ENCODE peak calls at places on chromosomes 6 and 20, in eight cellular contexts. One of them, this sample, is unnamed.

GRCh38 chr20:57749861-57750260 is 40.0 kb upstream of the PMEPA1 start:
- DNase-seq in H1: no peak
- DNase-seq in spleen: no peak
- DNase-seq in suprapubic skin: peak; percentile 26
- DNase-seq in stomach: no peak
- DNase-seq in endothelial cell of umbilical vein: peak; percentile 7
- DNase-seq in sigmoid colon: peak; percentile 43
- DNase-seq in transverse colon: no peak
- DNase-seq in this sample: no peak

GRCh38 chr6:71404145-71404966 is 115.7 kb downstream of the OGFRL1 start:
- DNase-seq in spleen: no peak
- DNase-seq in sigmoid colon: no peak
- DNase-seq in endothelial cell of umbilical vein: peak; percentile 94
- DNase-seq in transverse colon: no peak
- DNase-seq in H1: no peak
- DNase-seq in stomach: no peak
- DNase-seq in suprapubic skin: no peak
- DNase-seq in this sample: no peak

GRCh38 chr6:52077961-52078613 is 9.3 kb downstream of the PKHD1 start:
- DNase-seq in suprapubic skin: no peak
- DNase-seq in stomach: no peak
- DNase-seq in sigmoid colon: no peak
- DNase-seq in spleen: no peak
- DNase-seq in endothelial cell of umbilical vein: no peak
- DNase-seq in H1: no peak
- DNase-seq in transverse colon: no peak
- DNase-seq in this sample: no peak

GRCh38 chr6:8084586-8084985 is 17.8 kb downstream of the EEF1E1 start:
- DNase-seq in endothelial cell of umbilical vein: no peak
- DNase-seq in transverse colon: no peak
- DNase-seq in suprapubic skin: no peak
- DNase-seq in sigmoid colon: no peak
- DNase-seq in H1: no peak
- DNase-seq in spleen: no peak
- DNase-seq in stomach: no peak
- DNase-seq in this sample: no peak

GRCh38 chr20:2741881-2742280 is 49.3 kb downstream of the EBF4 start:
- DNase-seq in transverse colon: no peak
- DNase-seq in spleen: no peak
- DNase-seq in stomach: no peak
- DNase-seq in suprapubic skin: no peak
- DNase-seq in endothelial cell of umbilical vein: no peak
- DNase-seq in sigmoid colon: no peak
- DNase-seq in H1: no peak
- DNase-seq in this sample: peak; percentile 57

GRCh38 chr6:43496370-43497128 is 13.6 kb downstream of the LRRC73 start:
- DNase-seq in sigmoid colon: no peak
- DNase-seq in stomach: no peak
- DNase-seq in transverse colon: no peak
- DNase-seq in suprapubic skin: no peak
- DNase-seq in H1: peak; percentile 72
- DNase-seq in spleen: no peak
- DNase-seq in endothelial cell of umbilical vein: peak; percentile 27
- DNase-seq in this sample: no peak

GRCh38 chr20:47038581-47039560 is 144.2 kb downstream of the EYA2 start:
- DNase-seq in endothelial cell of umbilical vein: no peak
- DNase-seq in sigmoid colon: no peak
- DNase-seq in stomach: peak; percentile 59
- DNase-seq in H1: no peak
- DNase-seq in suprapubic skin: no peak
- DNase-seq in spleen: no peak
- DNase-seq in transverse colon: no peak
- DNase-seq in this sample: no peak

GRCh38 chr20:25046736-25047666 is 10.9 kb downstream of the ACSS1 start:
- DNase-seq in sigmoid colon: peak; percentile 58
- DNase-seq in endothelial cell of umbilical vein: no peak
- DNase-seq in spleen: peak; percentile 71
- DNase-seq in suprapubic skin: peak; percentile 49
- DNase-seq in H1: no peak
- DNase-seq in transverse colon: peak; percentile 3
- DNase-seq in stomach: no peak
- DNase-seq in this sample: no peak

GRCh38 chr6:14621518-14621917 is 503.9 kb downstream of the CD83 start:
- DNase-seq in H1: no peak
- DNase-seq in endothelial cell of umbilical vein: no peak
- DNase-seq in transverse colon: no peak
- DNase-seq in spleen: no peak
- DNase-seq in suprapubic skin: no peak
- DNase-seq in stomach: no peak
- DNase-seq in sigmoid colon: no peak
- DNase-seq in this sample: no peak

GRCh38 chr6:127690092-127690491 is 113.1 kb downstream of the C6orf58 start:
- DNase-seq in spleen: no peak
- DNase-seq in suprapubic skin: no peak
- DNase-seq in stomach: no peak
- DNase-seq in sigmoid colon: no peak
- DNase-seq in endothelial cell of umbilical vein: peak; percentile 3
- DNase-seq in transverse colon: no peak
- DNase-seq in H1: no peak
- DNase-seq in this sample: no peak

GRCh38 chr6:111686249-111686997 is 80.7 kb upstream of the TRAF3IP2 start:
- DNase-seq in transverse colon: no peak
- DNase-seq in endothelial cell of umbilical vein: peak; percentile 42
- DNase-seq in sigmoid colon: no peak
- DNase-seq in H1: no peak
- DNase-seq in suprapubic skin: no peak
- DNase-seq in spleen: no peak
- DNase-seq in stomach: no peak
- DNase-seq in this sample: peak; percentile 77

GRCh38 chr20:38727602-38728236 is 3.4 kb downstream of the SLC32A1 start:
- DNase-seq in stomach: no peak
- DNase-seq in transverse colon: no peak
- DNase-seq in endothelial cell of umbilical vein: no peak
- DNase-seq in H1: peak; percentile 67
- DNase-seq in suprapubic skin: no peak
- DNase-seq in sigmoid colon: no peak
- DNase-seq in spleen: no peak
- DNase-seq in this sample: no peak

GRCh38 chr20:19966840-19967239 is 50.3 kb upstream of the NAA20 start:
- DNase-seq in transverse colon: no peak
- DNase-seq in sigmoid colon: no peak
- DNase-seq in H1: no peak
- DNase-seq in spleen: no peak
- DNase-seq in stomach: no peak
- DNase-seq in endothelial cell of umbilical vein: no peak
- DNase-seq in suprapubic skin: no peak
- DNase-seq in this sample: no peak

GRCh38 chr6:170008386-170008785 is 257.0 kb downstream of the ERMARD start:
- DNase-seq in sigmoid colon: peak; percentile 57
- DNase-seq in suprapubic skin: no peak
- DNase-seq in stomach: no peak
- DNase-seq in spleen: no peak
- DNase-seq in H1: no peak
- DNase-seq in endothelial cell of umbilical vein: no peak
- DNase-seq in transverse colon: no peak
- DNase-seq in this sample: no peak

GRCh38 chr6:40000964-40001515 is 66.8 kb upstream of the MOCS1 start:
- DNase-seq in transverse colon: no peak
- DNase-seq in suprapubic skin: no peak
- DNase-seq in H1: no peak
- DNase-seq in sigmoid colon: no peak
- DNase-seq in spleen: no peak
- DNase-seq in stomach: no peak
- DNase-seq in endothelial cell of umbilical vein: no peak
- DNase-seq in this sample: peak; percentile 74

GRCh38 chr6:39997101-39997635 is 62.9 kb upstream of the MOCS1 start:
- DNase-seq in transverse colon: no peak
- DNase-seq in spleen: no peak
- DNase-seq in H1: no peak
- DNase-seq in suprapubic skin: no peak
- DNase-seq in stomach: no peak
- DNase-seq in endothelial cell of umbilical vein: no peak
- DNase-seq in sigmoid colon: no peak
- DNase-seq in this sample: no peak

GRCh38 chr6:39995633-39996032 is 61.4 kb upstream of the MOCS1 start:
- DNase-seq in suprapubic skin: no peak
- DNase-seq in sigmoid colon: no peak
- DNase-seq in spleen: no peak
- DNase-seq in stomach: no peak
- DNase-seq in endothelial cell of umbilical vein: no peak
- DNase-seq in H1: no peak
- DNase-seq in transverse colon: peak; percentile 15
- DNase-seq in this sample: no peak

GRCh38 chr6:39999006-39999867 is 65.0 kb upstream of the MOCS1 start:
- DNase-seq in H1: no peak
- DNase-seq in transverse colon: no peak
- DNase-seq in suprapubic skin: no peak
- DNase-seq in spleen: no peak
- DNase-seq in sigmoid colon: no peak
- DNase-seq in stomach: no peak
- DNase-seq in endothelial cell of umbilical vein: no peak
- DNase-seq in this sample: peak; percentile 19

DNA sequence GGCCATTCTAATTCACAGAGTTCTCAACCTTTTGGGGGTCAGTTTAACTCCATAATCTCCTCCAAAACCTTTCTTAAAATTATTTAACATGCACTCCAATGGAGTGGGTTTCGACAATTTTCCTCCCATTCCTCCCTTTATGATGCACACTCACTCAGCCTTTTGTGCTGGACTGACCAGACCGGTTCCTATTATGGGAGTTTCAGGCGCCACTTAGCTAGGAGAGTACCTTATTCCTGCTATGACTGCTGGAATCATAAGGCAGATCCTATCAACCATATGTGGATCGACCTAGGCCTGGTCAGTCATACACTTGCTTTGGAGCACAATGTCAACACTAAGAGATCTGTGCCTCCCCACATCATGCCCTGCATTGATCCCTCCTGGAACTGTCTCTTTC is 63.9 kb upstream of the MOCS1 start:
- DNase-seq in stomach: no peak
- DNase-seq in spleen: no peak
- DNase-seq in transverse colon: no peak
- DNase-seq in H1: no peak
- DNase-seq in endothelial cell of umbilical vein: no peak
- DNase-seq in suprapubic skin: no peak
- DNase-seq in sigmoid colon: no peak
- DNase-seq in this sample: peak; percentile 19
- H3K27me3 ChIP-seq in stomach: no peaks in the 10 kb centered on the region
- H3K27me3 ChIP-seq in spleen: no peaks in the 10 kb centered on the region
- H3K27me3 ChIP-seq in transverse colon: no peaks in the 10 kb centered on the region
- H3K27me3 ChIP-seq in H1: no peaks in the 10 kb centered on the region
- H3K27me3 ChIP-seq in endothelial cell of umbilical vein: no peaks in the 10 kb centered on the region
- H3K27me3 ChIP-seq in suprapubic skin: no peaks in the 10 kb centered on the region
- H3K27me3 ChIP-seq in sigmoid colon: no peaks in the 10 kb centered on the region
- H3K27me3 ChIP-seq in this sample: no peaks in the 10 kb centered on the region

GRCh38 chr20:48298851-48299484 is 513.7 kb upstream of the SULF2 start:
- DNase-seq in suprapubic skin: no peak
- DNase-seq in stomach: no peak
- DNase-seq in endothelial cell of umbilical vein: peak; percentile 96
- DNase-seq in H1: no peak
- DNase-seq in transverse colon: peak; percentile 17
- DNase-seq in sigmoid colon: no peak
- DNase-seq in spleen: no peak
- DNase-seq in this sample: no peak
- TF ChIP-seq POLR2AphosphoS5 in suprapubic skin: no peak
- TF ChIP-seq POLR2AphosphoS5 in stomach: peak; percentile 10
- TF ChIP-seq POLR2AphosphoS5 in endothelial cell of umbilical vein: no peak
- TF ChIP-seq POLR2AphosphoS5 in H1: no peak
- TF ChIP-seq POLR2AphosphoS5 in transverse colon: no peak
- TF ChIP-seq POLR2AphosphoS5 in sigmoid colon: no peak
- TF ChIP-seq POLR2AphosphoS5 in spleen: no peak
- TF ChIP-seq POLR2AphosphoS5 in this sample: peak; percentile 25

DNA sequence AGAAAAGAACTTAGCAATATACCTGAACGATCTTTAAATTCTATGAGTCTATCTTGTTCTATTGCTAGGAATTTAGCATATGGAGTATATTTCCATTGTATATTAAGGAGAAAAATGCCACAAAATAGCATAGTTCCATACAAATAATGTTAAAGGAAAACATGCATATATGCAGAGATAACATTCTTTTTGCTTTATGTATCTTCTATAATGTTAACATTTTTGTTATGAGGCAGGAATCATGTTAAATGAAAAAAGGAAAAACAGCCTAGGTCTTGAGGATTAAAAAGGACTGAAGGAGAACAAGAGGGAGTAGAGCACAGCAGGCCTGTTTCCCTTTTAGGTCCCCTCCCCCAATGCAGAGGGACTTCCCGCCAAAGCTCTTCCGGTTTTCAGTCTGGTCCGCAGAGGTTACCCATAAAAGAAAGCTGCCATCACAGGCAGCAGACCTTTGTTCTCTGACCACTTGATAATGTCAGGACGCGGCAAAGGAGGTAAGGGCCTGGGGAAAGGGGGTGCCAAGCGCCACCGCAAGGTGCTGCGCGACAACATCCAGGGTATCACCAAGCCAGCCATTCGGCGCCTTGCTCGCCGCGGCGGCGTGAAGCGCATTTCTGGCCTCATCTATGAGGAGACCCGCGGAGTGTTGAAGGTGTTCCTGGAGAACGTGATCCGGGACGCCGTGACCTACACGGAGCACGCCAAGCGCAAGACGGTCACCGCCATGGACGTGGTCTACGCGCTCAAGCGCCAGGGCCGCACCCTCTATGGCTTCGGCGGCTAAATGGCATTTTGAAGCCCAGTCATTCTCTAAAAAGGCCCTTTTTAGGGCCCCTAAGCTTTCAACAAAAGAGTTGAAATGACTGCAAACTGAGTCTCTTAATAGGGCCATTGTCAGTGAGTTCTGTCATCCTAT is 108.4 kb upstream of the PRSS16 start:
- DNase-seq in spleen: peak; percentile 89
- DNase-seq in transverse colon: peak; percentile 80
- DNase-seq in sigmoid colon: peak; percentile 69
- DNase-seq in H1: peak; percentile 92
- DNase-seq in endothelial cell of umbilical vein: peak; percentile 58
- DNase-seq in suprapubic skin: no peak
- DNase-seq in stomach: peak; percentile 55
- DNase-seq in this sample: no peak
- TF ChIP-seq POLR2A in spleen: peak; percentile 95
- TF ChIP-seq POLR2A in transverse colon: peak; percentile 89
- TF ChIP-seq POLR2A in sigmoid colon: no peak
- TF ChIP-seq POLR2A in H1: peak; percentile 99
- TF ChIP-seq POLR2A in endothelial cell of umbilical vein: peak; percentile 90
- TF ChIP-seq POLR2A in suprapubic skin: no peak
- TF ChIP-seq POLR2A in stomach: no peak
- TF ChIP-seq POLR2A in this sample: no peak

GRCh38 chr20:33589059-33589458 is 73.1 kb upstream of the C20orf144 start:
- DNase-seq in stomach: no peak
- DNase-seq in transverse colon: no peak
- DNase-seq in endothelial cell of umbilical vein: no peak
- DNase-seq in H1: no peak
- DNase-seq in sigmoid colon: no peak
- DNase-seq in spleen: no peak
- DNase-seq in suprapubic skin: no peak
- DNase-seq in this sample: no peak

GRCh38 chr20:33585413-33585812 is 76.7 kb upstream of the C20orf144 start:
- DNase-seq in transverse colon: no peak
- DNase-seq in sigmoid colon: no peak
- DNase-seq in H1: no peak
- DNase-seq in stomach: no peak
- DNase-seq in spleen: no peak
- DNase-seq in endothelial cell of umbilical vein: no peak
- DNase-seq in suprapubic skin: no peak
- DNase-seq in this sample: no peak

GRCh38 chr20:33583154-33583553 is 79.0 kb upstream of the C20orf144 start:
- DNase-seq in H1: no peak
- DNase-seq in endothelial cell of umbilical vein: no peak
- DNase-seq in sigmoid colon: no peak
- DNase-seq in transverse colon: no peak
- DNase-seq in spleen: no peak
- DNase-seq in stomach: no peak
- DNase-seq in suprapubic skin: no peak
- DNase-seq in this sample: no peak

GRCh38 chr20:33584976-33585375 is 77.2 kb upstream of the C20orf144 start:
- DNase-seq in suprapubic skin: no peak
- DNase-seq in transverse colon: no peak
- DNase-seq in sigmoid colon: no peak
- DNase-seq in stomach: no peak
- DNase-seq in spleen: no peak
- DNase-seq in endothelial cell of umbilical vein: no peak
- DNase-seq in H1: no peak
- DNase-seq in this sample: no peak
- H3K27me3 ChIP-seq in suprapubic skin: no peaks in the 10 kb centered on the region
- H3K27me3 ChIP-seq in transverse colon: no peaks in the 10 kb centered on the region
- H3K27me3 ChIP-seq in sigmoid colon: no peaks in the 10 kb centered on the region
- H3K27me3 ChIP-seq in stomach: no peaks in the 10 kb centered on the region
- H3K27me3 ChIP-seq in spleen: no peaks in the 10 kb centered on the region
- H3K27me3 ChIP-seq in endothelial cell of umbilical vein: no peaks in the 10 kb centered on the region
- H3K27me3 ChIP-seq in H1: no peaks in the 10 kb centered on the region
- H3K27me3 ChIP-seq in this sample: no peaks in the 10 kb centered on the region